ENCODE peak calls at places on chromosomes 4 and X, in four cellular contexts. C is HEK293T, B is K562, M is HepG2. H is an unnamed sample.
A peak's percentile ranks its signal among the peaks of the same experiment; 100 is the strongest.

GRCh38 chr4:8504279-8505007 is 63.9 kb downstream of the TRMT44 start:
- DNase-seq in C (no peak), B (no peak), M (peak; percentile 10), H (no peak)

GRCh38 chr4:165508372-165509120 is 129.7 kb downstream of the CPE start:
- DNase-seq in C (no peak), B (no peak), M (peak; percentile 24), H (no peak)

GRCh38 chr4:156547891-156548290 is 423.7 kb downstream of the PDGFC start:
- DNase-seq in C (no peak), B (no peak), M (no peak), H (no peak)

GRCh38 chrX:8404443-8404842 is 60.2 kb upstream of the VCX3B start:
- DNase-seq in C (no peak), B (no peak), M (no peak), H (no peak)

GRCh38 chr4:85637778-85638177 is 162.8 kb downstream of the ARHGAP24 start:
- DNase-seq in C (no peak), B (no peak), M (no peak), H (no peak)

GRCh38 chr4:174023641-174024040 is 259.8 kb downstream of the FBXO8 start:
- DNase-seq in C (no peak), B (no peak), M (no peak), H (no peak)

GRCh38 chr4:169620846-169621228 is 459 bp downstream of the CLCN3 start:
- DNase-seq in C (no peak), B (no peak), M (peak; percentile 16), H (no peak)

GRCh38 chr4:33302298-33302697 is 2582.1 kb downstream of the PCDH7 start:
- DNase-seq in C (no peak), B (no peak), M (no peak), H (no peak)

GRCh38 chr4:184821242-184821641 is 4.5 kb downstream of the ACSL1 start:
- DNase-seq in C (no peak), B (no peak), M (no peak), H (no peak)

GRCh38 chr4:8577046-8577445 is 3.1 kb upstream of the GPR78 start:
- DNase-seq in C (no peak), B (no peak), M (no peak), H (no peak)

GRCh38 chr4:17769406-17770174 is 11.8 kb downstream of the FAM184B start:
- DNase-seq in C (no peak), B (no peak), M (no peak), H (no peak)

GRCh38 chrX:64580035-64580434 is 184.8 kb upstream of the MTMR8 start:
- DNase-seq in C (no peak), B (no peak), M (no peak), H (peak; percentile 21)

GRCh38 chr4:158176108-158176507 is 3.3 kb upstream of the GASK1B start:
- DNase-seq in C (no peak), B (no peak), M (no peak), H (no peak)

GRCh38 chrX:37846558-37846933 is 825 bp downstream of the DYNLT3 start:
- DNase-seq in C (no peak), B (no peak), M (no peak), H (no peak)

GRCh38 chr4:180953572-180953971 is 1289.6 kb upstream of the TENM3 start:
- DNase-seq in C (no peak), B (no peak), M (peak; percentile 2), H (peak; percentile 22)

GRCh38 chr4:52868138-52868537 is 6.0 kb downstream of the RASL11B start:
- DNase-seq in C (peak; percentile 14), B (no peak), M (no peak), H (peak; percentile 56)

GRCh38 chr4:56123547-56123946 is 174.8 kb downstream of the CEP135 start:
- DNase-seq in C (no peak), B (no peak), M (no peak), H (no peak)

GRCh38 chr4:171714791-171715454 is 98.3 kb upstream of the GALNTL6 start:
- DNase-seq in C (no peak), B (no peak), M (no peak), H (no peak)

GRCh38 chr4:114282937-114283336 is 303.5 kb upstream of the ARSJ start:
- DNase-seq in C (no peak), B (no peak), M (no peak), H (no peak)

GRCh38 chr4:4859010-4859798 is at the start of gene MSX1:
- DNase-seq in C (peak; percentile 93), B (peak; percentile 98), M (peak; percentile 81), H (peak; percentile 94)

GRCh38 chr4:147328189-147328588 is 152.7 kb upstream of the EDNRA start:
- DNase-seq in C (no peak), B (no peak), M (no peak), H (no peak)

GRCh38 chrX:110215411-110215810 is 102.5 kb downstream of the AMMECR1 start:
- DNase-seq in C (no peak), B (no peak), M (no peak), H (no peak)

GRCh38 chr4:48841045-48841827 is 10.3 kb downstream of the OCIAD1 start:
- DNase-seq in C (no peak), B (no peak), M (no peak), H (no peak)

GRCh38 chr4:26432419-26432818 is 57.9 kb downstream of the CCKAR start:
- DNase-seq in C (no peak), B (no peak), M (no peak), H (no peak)

DNA sequence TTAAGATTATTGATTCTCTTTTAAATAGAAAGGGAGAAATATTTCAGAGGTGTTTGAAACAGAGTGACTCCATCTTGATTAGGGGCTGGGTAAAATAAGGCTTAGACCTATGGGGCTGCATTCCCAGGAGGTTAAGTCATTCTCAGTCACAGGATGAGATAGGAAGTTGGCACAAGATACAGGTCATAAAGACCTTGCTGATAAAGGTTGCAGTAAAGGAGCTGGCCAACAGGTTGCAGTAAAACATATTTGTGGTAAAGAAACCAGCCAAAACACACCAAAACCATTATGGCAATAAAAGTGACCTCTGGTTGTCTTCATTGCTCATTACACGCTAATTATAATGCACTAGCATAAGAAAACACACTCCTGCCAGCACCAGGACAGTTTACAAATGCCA is 165.0 kb downstream of the SPIN4 start:
- DNase-seq in C (no peak), B (no peak), M (no peak), H (no peak)
- TF ChIP-seq ELF4 in C (no peak), B (no peak), M (no peak), H (no peak)

DNA sequence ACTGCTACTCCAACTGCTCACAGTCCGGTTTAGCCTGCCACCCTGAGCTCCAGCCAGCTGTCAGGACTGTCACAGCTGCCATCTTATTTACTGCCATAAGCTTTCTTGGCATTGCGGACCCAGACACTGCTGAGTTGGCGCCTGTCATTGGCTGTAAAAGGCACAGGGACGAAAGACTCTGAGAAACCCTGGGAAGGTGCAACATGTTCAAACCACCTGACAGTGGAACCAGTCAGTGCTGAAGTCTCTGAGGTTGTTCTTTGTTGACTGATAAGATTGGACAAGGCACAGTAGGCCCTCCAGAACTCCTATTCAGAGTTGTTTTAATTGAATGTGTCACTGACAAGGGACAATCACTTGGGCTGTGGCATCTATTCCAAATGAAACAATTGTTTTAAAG is 927.9 kb downstream of the STPG2 start:
- DNase-seq in C (no peak), B (no peak), M (no peak), H (no peak)
- TF ChIP-seq ELF4 in C (no peak), B (no peak), M (no peak), H (no peak)

GRCh38 chrX:153398275-153398960 is 2.7 kb downstream of the PNMA6E start:
- DNase-seq in C (no peak), B (no peak), M (no peak), H (no peak)

GRCh38 chrX:153395613-153396319 is 5.4 kb downstream of the PNMA6E start:
- DNase-seq in C (no peak), B (no peak), M (no peak), H (no peak)

GRCh38 chrX:153396320-153397195 is 4.6 kb downstream of the PNMA6E start:
- DNase-seq in C (no peak), B (no peak), M (no peak), H (no peak)

GRCh38 chrX:153394595-153394994 is 6.6 kb downstream of the PNMA6E start:
- DNase-seq in C (no peak), B (no peak), M (no peak), H (no peak)

GRCh38 chrX:153397256-153397960 is 3.7 kb downstream of the PNMA6E start:
- DNase-seq in C (no peak), B (no peak), M (no peak), H (no peak)
- TF ChIP-seq ELF4 in C (no peak), B (no peak), M (no peak), H (no peak)

GRCh38 chr4:138736362-138736761 is 279.2 kb upstream of the NOCT start:
- DNase-seq in C (no peak), B (no peak), M (no peak), H (no peak)
- TF ChIP-seq ELF4 in C (no peak), B (no peak), M (no peak), H (no peak)

GRCh38 chr4:139851639-139852038 is 186.0 kb downstream of the MGST2 start:
- DNase-seq in C (no peak), B (no peak), M (no peak), H (no peak)

GRCh38 chr4:139851133-139851532 is 185.5 kb downstream of the MGST2 start:
- DNase-seq in C (no peak), B (no peak), M (no peak), H (no peak)

GRCh38 chr4:139853309-139853708 is 187.7 kb downstream of the MGST2 start:
- DNase-seq in C (no peak), B (no peak), M (no peak), H (peak; percentile 28)

GRCh38 chr4:139849219-139849618 is 183.6 kb downstream of the MGST2 start:
- DNase-seq in C (no peak), B (no peak), M (peak; percentile 43), H (no peak)

GRCh38 chr4:139852612-139853269 is 187.1 kb downstream of the MGST2 start:
- DNase-seq in C (no peak), B (no peak), M (no peak), H (no peak)
- TF ChIP-seq ELF4 in C (no peak), B (no peak), M (no peak), H (no peak)